ENCODE peak calls at places on chromosomes 12 and 14, in seven cellular contexts. One of them, this sample, is unnamed. For H3K27me3 and H3K4me1, the result is how much of the 10 kb centered on the place peaks cover.

GRCh38 chr14:68655961-68656360 is 136.9 kb downstream of the ZFP36L1 start:
- DNase-seq in CD8-positive, alpha-beta T cell: no peak
- DNase-seq in right cardiac atrium: peak
- DNase-seq in ovary: no peak
- DNase-seq in CD4-positive, CD25-positive, alpha-beta regulatory T cell: no peak
- DNase-seq in GM23338: no peak
- DNase-seq in body of pancreas: no peak
- DNase-seq in this sample: peak

GRCh38 chr12:74119811-74120362 is 417.7 kb upstream of the ATXN7L3B start:
- DNase-seq in CD8-positive, alpha-beta T cell: no peak
- DNase-seq in right cardiac atrium: no peak
- DNase-seq in ovary: no peak
- DNase-seq in CD4-positive, CD25-positive, alpha-beta regulatory T cell: no peak
- DNase-seq in GM23338: no peak
- DNase-seq in body of pancreas: no peak
- DNase-seq in this sample: no peak

GRCh38 chr12:104682790-104683279 is 226.1 kb downstream of the CHST11 start:
- DNase-seq in CD8-positive, alpha-beta T cell: peak
- DNase-seq in right cardiac atrium: no peak
- DNase-seq in ovary: no peak
- DNase-seq in CD4-positive, CD25-positive, alpha-beta regulatory T cell: peak
- DNase-seq in GM23338: no peak
- DNase-seq in body of pancreas: no peak
- DNase-seq in this sample: no peak

GRCh38 chr14:100524933-100525243 is 62.3 kb downstream of the BEGAIN start:
- DNase-seq in CD8-positive, alpha-beta T cell: peak
- DNase-seq in right cardiac atrium: no peak
- DNase-seq in ovary: peak
- DNase-seq in CD4-positive, CD25-positive, alpha-beta regulatory T cell: peak
- DNase-seq in GM23338: peak
- DNase-seq in body of pancreas: peak
- DNase-seq in this sample: peak

GRCh38 chr12:131947482-131948027 is 2.2 kb upstream of the EP400 start:
- DNase-seq in CD8-positive, alpha-beta T cell: no peak
- DNase-seq in right cardiac atrium: no peak
- DNase-seq in ovary: peak
- DNase-seq in CD4-positive, CD25-positive, alpha-beta regulatory T cell: no peak
- DNase-seq in GM23338: no peak
- DNase-seq in body of pancreas: no peak
- DNase-seq in this sample: peak

GRCh38 chr12:130934753-130935152 is 19.0 kb upstream of the ADGRD1 start:
- DNase-seq in CD8-positive, alpha-beta T cell: no peak
- DNase-seq in right cardiac atrium: no peak
- DNase-seq in ovary: no peak
- DNase-seq in CD4-positive, CD25-positive, alpha-beta regulatory T cell: no peak
- DNase-seq in GM23338: no peak
- DNase-seq in body of pancreas: no peak
- DNase-seq in this sample: peak

GRCh38 chr12:7970475-7971252 is 34.7 kb upstream of the SLC2A3 start:
- DNase-seq in CD8-positive, alpha-beta T cell: peak
- DNase-seq in right cardiac atrium: peak
- DNase-seq in ovary: peak
- DNase-seq in CD4-positive, CD25-positive, alpha-beta regulatory T cell: peak
- DNase-seq in GM23338: peak
- DNase-seq in body of pancreas: peak
- DNase-seq in this sample: peak

GRCh38 chr12:4881665-4882064 is 28.0 kb upstream of the KCNA1 start:
- DNase-seq in CD8-positive, alpha-beta T cell: no peak
- DNase-seq in right cardiac atrium: peak
- DNase-seq in ovary: no peak
- DNase-seq in CD4-positive, CD25-positive, alpha-beta regulatory T cell: no peak
- DNase-seq in GM23338: no peak
- DNase-seq in body of pancreas: no peak
- DNase-seq in this sample: no peak

GRCh38 chr14:64556526-64556925 is 6.8 kb downstream of the PPP1R36 start:
- DNase-seq in CD8-positive, alpha-beta T cell: no peak
- DNase-seq in right cardiac atrium: no peak
- DNase-seq in ovary: no peak
- DNase-seq in CD4-positive, CD25-positive, alpha-beta regulatory T cell: no peak
- DNase-seq in GM23338: no peak
- DNase-seq in body of pancreas: no peak
- DNase-seq in this sample: no peak

GRCh38 chr14:56534656-56535055 is 44.9 kb upstream of the TMEM260 start:
- DNase-seq in CD8-positive, alpha-beta T cell: no peak
- DNase-seq in right cardiac atrium: no peak
- DNase-seq in ovary: no peak
- DNase-seq in CD4-positive, CD25-positive, alpha-beta regulatory T cell: no peak
- DNase-seq in GM23338: no peak
- DNase-seq in body of pancreas: no peak
- DNase-seq in this sample: no peak

GRCh38 chr12:103456006-103456405 is 39.8 kb downstream of the C12orf42 start:
- DNase-seq in CD8-positive, alpha-beta T cell: no peak
- DNase-seq in right cardiac atrium: no peak
- DNase-seq in ovary: no peak
- DNase-seq in CD4-positive, CD25-positive, alpha-beta regulatory T cell: no peak
- DNase-seq in GM23338: no peak
- DNase-seq in body of pancreas: no peak
- DNase-seq in this sample: no peak

GRCh38 chr12:116495260-116495659 is 63.9 kb upstream of the MAP1LC3B2 start:
- DNase-seq in CD8-positive, alpha-beta T cell: no peak
- DNase-seq in right cardiac atrium: no peak
- DNase-seq in ovary: no peak
- DNase-seq in CD4-positive, CD25-positive, alpha-beta regulatory T cell: no peak
- DNase-seq in GM23338: no peak
- DNase-seq in body of pancreas: no peak
- DNase-seq in this sample: no peak

GRCh38 chr14:93961610-93962009 is 14.8 kb downstream of the ASB2 start:
- DNase-seq in CD8-positive, alpha-beta T cell: no peak
- DNase-seq in right cardiac atrium: peak
- DNase-seq in ovary: no peak
- DNase-seq in CD4-positive, CD25-positive, alpha-beta regulatory T cell: no peak
- DNase-seq in GM23338: no peak
- DNase-seq in body of pancreas: no peak
- DNase-seq in this sample: no peak

GRCh38 chr12:47741340-47741703 is 16.0 kb upstream of the ENDOU start:
- DNase-seq in CD8-positive, alpha-beta T cell: peak
- DNase-seq in right cardiac atrium: peak
- DNase-seq in ovary: peak
- DNase-seq in CD4-positive, CD25-positive, alpha-beta regulatory T cell: peak
- DNase-seq in GM23338: no peak
- DNase-seq in body of pancreas: peak
- DNase-seq in this sample: peak

DNA sequence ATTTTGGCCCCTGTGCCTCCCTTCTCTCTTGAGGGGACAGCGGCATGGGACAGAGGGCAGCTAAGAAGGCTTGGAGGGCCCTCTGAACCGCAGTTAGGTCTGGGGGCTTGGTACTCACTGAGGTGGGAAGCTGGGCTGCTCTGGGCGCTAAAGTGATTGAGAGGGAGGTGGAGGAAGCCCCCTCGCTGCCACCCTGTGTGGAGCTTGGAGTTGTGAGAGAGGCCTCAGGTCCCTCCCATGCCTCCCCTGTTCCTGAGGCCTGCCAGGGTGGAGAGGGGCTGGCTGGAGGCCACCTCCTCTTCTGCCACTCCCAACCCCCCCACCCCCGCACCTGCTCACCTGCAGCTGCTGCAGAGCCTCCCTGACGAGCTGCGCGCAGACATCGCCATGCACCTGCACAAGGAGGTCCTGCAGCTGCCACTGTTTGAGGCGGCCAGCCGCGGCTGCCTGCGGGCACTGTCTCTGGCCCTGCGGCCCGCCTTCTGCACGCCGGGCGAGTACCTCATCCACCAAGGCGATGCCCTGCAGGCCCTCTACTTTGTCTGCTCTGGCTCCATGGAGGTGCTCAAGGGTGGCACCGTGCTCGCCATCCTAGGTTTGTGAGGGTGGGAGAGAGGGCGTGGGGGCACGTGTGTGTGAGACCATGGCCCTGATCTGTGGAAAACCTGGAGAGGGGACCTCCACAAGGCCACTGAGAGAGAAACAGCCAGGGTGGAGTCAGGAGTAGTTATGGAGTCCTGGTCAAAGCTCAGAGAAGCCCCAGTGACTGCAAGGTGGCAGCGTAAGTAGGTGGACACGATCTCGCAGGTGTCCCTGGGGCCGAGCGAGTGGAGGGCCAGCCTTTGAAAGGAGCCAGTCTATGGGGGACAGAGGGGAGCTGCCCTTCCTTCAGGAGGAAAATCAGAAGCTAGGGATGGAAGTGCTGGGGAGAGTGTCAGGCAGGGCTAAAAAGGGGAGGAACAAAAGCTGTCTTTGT is 11.2 kb downstream of the KCNH3 start:
- DNase-seq in CD8-positive, alpha-beta T cell: no peak
- DNase-seq in right cardiac atrium: no peak
- DNase-seq in ovary: peak
- DNase-seq in CD4-positive, CD25-positive, alpha-beta regulatory T cell: no peak
- DNase-seq in GM23338: no peak
- DNase-seq in body of pancreas: no peak
- DNase-seq in this sample: no peak
- H3K27me3 ChIP-seq in CD8-positive, alpha-beta T cell: under half
- H3K27me3 ChIP-seq in right cardiac atrium: under half
- H3K27me3 ChIP-seq in ovary: under half
- H3K27me3 ChIP-seq in CD4-positive, CD25-positive, alpha-beta regulatory T cell: under half
- H3K27me3 ChIP-seq in GM23338: half or more
- H3K27me3 ChIP-seq in body of pancreas: under half
- H3K27me3 ChIP-seq in this sample: under half

GRCh38 chr14:104019806-104020205 is 65.7 kb upstream of the ASPG start:
- DNase-seq in CD8-positive, alpha-beta T cell: no peak
- DNase-seq in right cardiac atrium: no peak
- DNase-seq in ovary: no peak
- DNase-seq in CD4-positive, CD25-positive, alpha-beta regulatory T cell: no peak
- DNase-seq in GM23338: no peak
- DNase-seq in body of pancreas: no peak
- DNase-seq in this sample: no peak
- H3K4me1 ChIP-seq in CD8-positive, alpha-beta T cell: under half
- H3K4me1 ChIP-seq in right cardiac atrium: under half
- H3K4me1 ChIP-seq in ovary: under half
- H3K4me1 ChIP-seq in CD4-positive, CD25-positive, alpha-beta regulatory T cell: under half
- H3K4me1 ChIP-seq in GM23338: under half
- H3K4me1 ChIP-seq in body of pancreas: under half
- H3K4me1 ChIP-seq in this sample: under half

DNA sequence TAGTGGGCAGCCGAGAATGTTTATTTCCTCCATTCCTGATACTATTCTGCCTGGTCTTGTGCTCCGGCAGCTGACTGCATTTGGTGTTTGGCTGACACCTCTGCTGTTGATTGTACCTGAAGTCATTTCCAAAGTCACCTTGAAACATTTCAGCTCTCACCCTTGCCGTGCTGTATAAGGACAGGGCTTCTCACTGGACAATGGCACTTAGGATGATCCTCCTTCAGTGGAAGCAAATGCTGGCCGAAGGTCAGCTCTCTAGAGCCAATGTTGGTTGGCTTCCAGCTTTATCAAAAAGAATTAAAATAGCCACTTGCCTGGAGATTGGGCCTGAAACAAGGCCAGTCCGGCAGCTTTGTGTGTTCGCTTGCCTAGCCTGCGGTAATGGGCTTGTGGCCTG is 44.0 kb downstream of the ACACB start:
- DNase-seq in CD8-positive, alpha-beta T cell: no peak
- DNase-seq in right cardiac atrium: no peak
- DNase-seq in ovary: no peak
- DNase-seq in CD4-positive, CD25-positive, alpha-beta regulatory T cell: no peak
- DNase-seq in GM23338: no peak
- DNase-seq in body of pancreas: no peak
- DNase-seq in this sample: no peak
- H3K27ac ChIP-seq in CD8-positive, alpha-beta T cell: no peak
- H3K27ac ChIP-seq in right cardiac atrium: peak
- H3K27ac ChIP-seq in ovary: peak
- H3K27ac ChIP-seq in CD4-positive, CD25-positive, alpha-beta regulatory T cell: no peak
- H3K27ac ChIP-seq in GM23338: no peak
- H3K27ac ChIP-seq in body of pancreas: peak
- H3K27ac ChIP-seq in this sample: peak

GRCh38 chr12:106906715-106907114 is 49.0 kb upstream of the TMEM263 start:
- DNase-seq in CD8-positive, alpha-beta T cell: no peak
- DNase-seq in right cardiac atrium: no peak
- DNase-seq in ovary: no peak
- DNase-seq in CD4-positive, CD25-positive, alpha-beta regulatory T cell: no peak
- DNase-seq in GM23338: no peak
- DNase-seq in body of pancreas: no peak
- DNase-seq in this sample: no peak

GRCh38 chr12:106908561-106908960 is 47.1 kb upstream of the TMEM263 start:
- DNase-seq in CD8-positive, alpha-beta T cell: no peak
- DNase-seq in right cardiac atrium: no peak
- DNase-seq in ovary: no peak
- DNase-seq in CD4-positive, CD25-positive, alpha-beta regulatory T cell: no peak
- DNase-seq in GM23338: no peak
- DNase-seq in body of pancreas: no peak
- DNase-seq in this sample: no peak

GRCh38 chr12:106910202-106910601 is 45.5 kb upstream of the TMEM263 start:
- DNase-seq in CD8-positive, alpha-beta T cell: no peak
- DNase-seq in right cardiac atrium: no peak
- DNase-seq in ovary: no peak
- DNase-seq in CD4-positive, CD25-positive, alpha-beta regulatory T cell: peak
- DNase-seq in GM23338: no peak
- DNase-seq in body of pancreas: no peak
- DNase-seq in this sample: no peak

GRCh38 chr12:106907846-106908245 is 47.9 kb upstream of the TMEM263 start:
- DNase-seq in CD8-positive, alpha-beta T cell: no peak
- DNase-seq in right cardiac atrium: no peak
- DNase-seq in ovary: no peak
- DNase-seq in CD4-positive, CD25-positive, alpha-beta regulatory T cell: no peak
- DNase-seq in GM23338: no peak
- DNase-seq in body of pancreas: no peak
- DNase-seq in this sample: no peak

GRCh38 chr12:106907411-106907810 is 48.3 kb upstream of the TMEM263 start:
- DNase-seq in CD8-positive, alpha-beta T cell: no peak
- DNase-seq in right cardiac atrium: no peak
- DNase-seq in ovary: no peak
- DNase-seq in CD4-positive, CD25-positive, alpha-beta regulatory T cell: peak
- DNase-seq in GM23338: peak
- DNase-seq in body of pancreas: no peak
- DNase-seq in this sample: no peak
- H3K27me3 ChIP-seq in CD8-positive, alpha-beta T cell: under half
- H3K27me3 ChIP-seq in right cardiac atrium: under half
- H3K27me3 ChIP-seq in ovary: under half
- H3K27me3 ChIP-seq in CD4-positive, CD25-positive, alpha-beta regulatory T cell: under half
- H3K27me3 ChIP-seq in GM23338: under half
- H3K27me3 ChIP-seq in body of pancreas: under half
- H3K27me3 ChIP-seq in this sample: under half